ENCODE peak calls at places on chromosomes 1 and 21, in six cellular contexts. One of them, this sample, is unnamed.

GRCh38 chr21:15466329-15466728 is 263.5 kb upstream of the USP25 start:
- DNase-seq in cardiac muscle cell: no peak
- DNase-seq in bronchial epithelial cell: no peak
- DNase-seq in ovary: no peak
- DNase-seq in cardiac fibroblast: no peak
- DNase-seq in AG10803: no peak
- DNase-seq in this sample: no peak

GRCh38 chr1:155473422-155473821 is 89.2 kb downstream of the ASH1L start:
- DNase-seq in cardiac fibroblast: no peak
- DNase-seq in cardiac muscle cell: no peak
- DNase-seq in bronchial epithelial cell: no peak
- DNase-seq in ovary: no peak
- DNase-seq in AG10803: no peak
- DNase-seq in this sample: no peak

GRCh38 chr1:68141079-68141800 is 90.8 kb upstream of the DIRAS3 start:
- DNase-seq in cardiac muscle cell: peak
- DNase-seq in ovary: no peak
- DNase-seq in bronchial epithelial cell: peak
- DNase-seq in AG10803: peak
- DNase-seq in cardiac fibroblast: peak
- DNase-seq in this sample: peak

GRCh38 chr1:78277253-78277652 is 213.5 kb upstream of the PTGFR start:
- DNase-seq in ovary: no peak
- DNase-seq in AG10803: peak
- DNase-seq in bronchial epithelial cell: peak
- DNase-seq in cardiac muscle cell: peak
- DNase-seq in cardiac fibroblast: peak
- DNase-seq in this sample: peak

GRCh38 chr1:30855686-30856259 is 52.8 kb downstream of the SDC3 start:
- DNase-seq in cardiac muscle cell: no peak
- DNase-seq in ovary: no peak
- DNase-seq in bronchial epithelial cell: no peak
- DNase-seq in cardiac fibroblast: no peak
- DNase-seq in AG10803: no peak
- DNase-seq in this sample: no peak

GRCh38 chr1:38241594-38242331 is 195.2 kb upstream of the POU3F1 start:
- DNase-seq in cardiac fibroblast: no peak
- DNase-seq in cardiac muscle cell: no peak
- DNase-seq in ovary: no peak
- DNase-seq in AG10803: no peak
- DNase-seq in bronchial epithelial cell: no peak
- DNase-seq in this sample: no peak

GRCh38 chr1:92623187-92623778 is 136.6 kb upstream of the GFI1 start:
- DNase-seq in ovary: no peak
- DNase-seq in AG10803: peak
- DNase-seq in cardiac muscle cell: peak
- DNase-seq in bronchial epithelial cell: peak
- DNase-seq in cardiac fibroblast: peak
- DNase-seq in this sample: peak

GRCh38 chr21:19420607-19421006 is 1017.0 kb upstream of the TMPRSS15 start:
- DNase-seq in AG10803: no peak
- DNase-seq in ovary: no peak
- DNase-seq in cardiac muscle cell: no peak
- DNase-seq in bronchial epithelial cell: no peak
- DNase-seq in cardiac fibroblast: no peak
- DNase-seq in this sample: no peak

GRCh38 chr1:54153548-54154439 is 994 bp upstream of the CDCP2 start:
- DNase-seq in cardiac muscle cell: peak
- DNase-seq in cardiac fibroblast: peak
- DNase-seq in bronchial epithelial cell: peak
- DNase-seq in AG10803: peak
- DNase-seq in ovary: peak
- DNase-seq in this sample: peak

GRCh38 chr1:47951545-47952235 is 45.5 kb downstream of the TRABD2B start:
- DNase-seq in AG10803: no peak
- DNase-seq in ovary: no peak
- DNase-seq in bronchial epithelial cell: no peak
- DNase-seq in cardiac fibroblast: no peak
- DNase-seq in cardiac muscle cell: no peak
- DNase-seq in this sample: no peak

GRCh38 chr1:22529901-22530621 is 33.2 kb upstream of the EPHA8 start:
- DNase-seq in AG10803: peak
- DNase-seq in cardiac fibroblast: peak
- DNase-seq in bronchial epithelial cell: no peak
- DNase-seq in cardiac muscle cell: peak
- DNase-seq in ovary: peak
- DNase-seq in this sample: no peak

GRCh38 chr1:98331232-98331631 is 330.3 kb upstream of the SNX7 start:
- DNase-seq in AG10803: peak
- DNase-seq in bronchial epithelial cell: peak
- DNase-seq in ovary: no peak
- DNase-seq in cardiac muscle cell: no peak
- DNase-seq in cardiac fibroblast: peak
- DNase-seq in this sample: no peak

GRCh38 chr1:2206813-2207488 is 12.4 kb upstream of the FAAP20 start:
- DNase-seq in bronchial epithelial cell: no peak
- DNase-seq in cardiac muscle cell: no peak
- DNase-seq in cardiac fibroblast: no peak
- DNase-seq in ovary: peak
- DNase-seq in AG10803: no peak
- DNase-seq in this sample: peak

GRCh38 chr1:59857679-59858354 is 43.1 kb downstream of the HOOK1 start:
- DNase-seq in AG10803: no peak
- DNase-seq in ovary: no peak
- DNase-seq in cardiac muscle cell: no peak
- DNase-seq in cardiac fibroblast: no peak
- DNase-seq in bronchial epithelial cell: no peak
- DNase-seq in this sample: no peak
- H3K4me3 ChIP-seq in AG10803: no peak
- H3K4me3 ChIP-seq in ovary: no peak
- H3K4me3 ChIP-seq in cardiac muscle cell: no peak
- H3K4me3 ChIP-seq in cardiac fibroblast: no peak
- H3K4me3 ChIP-seq in bronchial epithelial cell: no peak
- H3K4me3 ChIP-seq in this sample: no peak

DNA sequence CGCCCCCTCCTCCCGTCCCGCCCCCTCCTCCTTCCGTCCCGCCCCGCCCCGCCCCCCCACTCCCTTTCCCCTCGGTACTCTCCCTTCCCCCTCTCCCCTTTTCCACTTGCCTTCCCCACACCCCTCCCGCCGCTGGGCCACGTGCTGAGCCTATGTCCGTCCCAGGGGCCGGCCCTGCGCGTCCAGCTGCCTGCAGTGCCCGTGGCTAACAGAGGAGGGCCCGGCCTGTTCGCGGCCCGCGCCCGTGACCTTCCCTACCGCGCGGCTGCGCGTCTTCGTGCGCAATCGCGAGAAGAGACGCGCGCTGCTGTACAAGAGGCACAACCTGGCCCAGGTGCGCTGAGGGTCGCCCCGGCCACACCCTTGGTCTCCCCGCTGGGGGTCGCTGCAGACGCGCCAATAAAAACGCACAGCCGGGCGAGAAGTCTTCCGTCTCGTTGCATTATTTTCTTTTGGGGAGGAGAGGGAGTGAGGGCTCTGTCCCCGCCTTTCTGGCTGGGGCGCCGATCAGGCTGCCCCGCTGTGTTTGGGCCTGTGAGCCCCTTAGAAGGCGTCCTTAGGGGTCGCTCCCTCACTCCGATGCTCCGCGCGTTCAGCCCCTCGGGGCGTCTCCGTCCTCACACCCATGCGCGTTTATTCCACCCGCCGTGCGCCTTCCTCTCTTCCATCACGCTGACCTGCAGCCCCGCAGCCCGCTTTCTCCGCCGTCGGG is 28.0 kb downstream of the TRIM11 start:
- DNase-seq in cardiac fibroblast: peak
- DNase-seq in AG10803: peak
- DNase-seq in bronchial epithelial cell: peak
- DNase-seq in ovary: peak
- DNase-seq in cardiac muscle cell: peak
- DNase-seq in this sample: peak
- TF ChIP-seq CTCF in cardiac fibroblast: no peak
- TF ChIP-seq CTCF in AG10803: peak
- TF ChIP-seq CTCF in bronchial epithelial cell: peak
- TF ChIP-seq CTCF in ovary: peak
- TF ChIP-seq CTCF in cardiac muscle cell: peak
- TF ChIP-seq CTCF in this sample: peak

GRCh38 chr1:151514366-151514765 is 3.2 kb downstream of the CGN start:
- DNase-seq in bronchial epithelial cell: peak
- DNase-seq in cardiac fibroblast: no peak
- DNase-seq in ovary: no peak
- DNase-seq in cardiac muscle cell: no peak
- DNase-seq in AG10803: no peak
- DNase-seq in this sample: no peak
- H3K4me3 ChIP-seq in bronchial epithelial cell: no peak
- H3K4me3 ChIP-seq in cardiac fibroblast: no peak
- H3K4me3 ChIP-seq in ovary: no peak
- H3K4me3 ChIP-seq in cardiac muscle cell: no peak
- H3K4me3 ChIP-seq in AG10803: no peak
- H3K4me3 ChIP-seq in this sample: no peak

DNA sequence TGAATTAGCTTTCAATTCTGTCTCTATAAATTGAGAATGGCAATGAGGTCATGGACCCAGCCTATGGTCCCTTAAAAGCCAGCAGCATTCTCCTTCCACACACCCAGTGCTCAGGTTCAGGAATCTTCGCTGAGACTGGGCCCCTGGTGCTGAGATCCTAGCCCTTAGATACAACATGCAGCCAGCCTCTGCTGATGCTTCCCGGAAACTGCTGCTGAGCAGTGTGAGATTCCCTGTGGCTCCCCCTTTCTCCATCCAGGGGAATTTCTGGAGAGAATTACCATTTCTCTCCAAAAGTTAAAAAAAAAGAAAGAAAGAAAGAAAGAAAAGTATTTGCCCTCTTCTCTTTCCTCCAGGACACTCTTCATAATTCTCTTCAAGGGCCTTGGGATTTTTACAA is 31.7 kb upstream of the RALGPS2 start:
- DNase-seq in cardiac fibroblast: no peak
- DNase-seq in bronchial epithelial cell: no peak
- DNase-seq in AG10803: no peak
- DNase-seq in cardiac muscle cell: peak
- DNase-seq in ovary: no peak
- DNase-seq in this sample: peak
- TF ChIP-seq CTCF in cardiac fibroblast: no peak
- TF ChIP-seq CTCF in bronchial epithelial cell: no peak
- TF ChIP-seq CTCF in AG10803: peak
- TF ChIP-seq CTCF in cardiac muscle cell: peak
- TF ChIP-seq CTCF in ovary: no peak
- TF ChIP-seq CTCF in this sample: peak

GRCh38 chr1:28811369-28811765 is 603 bp upstream of the OPRD1 start:
- DNase-seq in cardiac muscle cell: no peak
- DNase-seq in cardiac fibroblast: no peak
- DNase-seq in AG10803: no peak
- DNase-seq in bronchial epithelial cell: no peak
- DNase-seq in ovary: no peak
- DNase-seq in this sample: no peak
- H3K4me3 ChIP-seq in cardiac muscle cell: no peak
- H3K4me3 ChIP-seq in cardiac fibroblast: no peak
- H3K4me3 ChIP-seq in AG10803: no peak
- H3K4me3 ChIP-seq in bronchial epithelial cell: no peak
- H3K4me3 ChIP-seq in ovary: no peak
- H3K4me3 ChIP-seq in this sample: no peak

DNA sequence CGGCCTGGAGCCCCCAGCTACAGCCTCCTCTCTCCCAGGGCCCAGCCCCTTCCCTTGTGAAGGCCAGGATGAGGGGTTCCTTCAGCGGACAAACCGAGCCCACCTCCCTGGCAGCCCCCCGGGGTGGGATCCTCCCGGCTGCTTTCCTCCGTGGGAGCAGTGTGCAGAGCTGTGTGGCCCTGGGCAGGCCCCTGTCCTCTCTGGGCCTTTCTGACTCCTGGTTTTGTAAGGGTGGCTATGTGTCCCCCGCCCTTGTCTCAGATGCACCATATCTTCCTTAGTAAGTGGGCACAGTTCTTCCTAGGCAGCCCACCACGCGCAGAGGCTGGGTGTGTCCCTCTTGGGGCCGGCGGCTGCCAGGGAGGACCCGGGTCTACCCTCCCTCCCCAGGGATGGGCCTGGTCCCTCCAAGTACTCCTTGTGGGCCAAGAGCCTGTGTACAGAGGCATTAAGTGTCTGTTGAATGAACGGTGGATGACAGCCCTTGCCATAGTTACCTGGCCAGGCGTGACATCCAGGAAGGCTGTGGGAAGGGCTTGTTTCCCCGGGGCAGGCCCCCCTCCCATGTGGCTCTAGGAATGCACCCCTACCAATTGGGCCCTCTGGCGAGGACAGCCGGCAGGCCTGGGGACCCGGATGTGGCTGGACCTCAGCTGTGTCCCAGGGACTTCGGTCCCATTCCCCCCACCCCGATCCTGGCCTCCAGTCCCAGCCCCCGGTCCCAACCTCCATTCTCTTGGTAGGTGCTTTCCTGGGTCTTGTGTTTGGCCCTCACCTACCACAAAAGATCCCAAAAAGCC is 3.9 kb downstream of the SMIM1 start:
- DNase-seq in ovary: no peak
- DNase-seq in AG10803: no peak
- DNase-seq in cardiac muscle cell: no peak
- DNase-seq in cardiac fibroblast: no peak
- DNase-seq in bronchial epithelial cell: no peak
- DNase-seq in this sample: no peak
- TF ChIP-seq CTCF in ovary: no peak
- TF ChIP-seq CTCF in AG10803: no peak
- TF ChIP-seq CTCF in cardiac muscle cell: no peak
- TF ChIP-seq CTCF in cardiac fibroblast: no peak
- TF ChIP-seq CTCF in bronchial epithelial cell: no peak
- TF ChIP-seq CTCF in this sample: no peak

DNA sequence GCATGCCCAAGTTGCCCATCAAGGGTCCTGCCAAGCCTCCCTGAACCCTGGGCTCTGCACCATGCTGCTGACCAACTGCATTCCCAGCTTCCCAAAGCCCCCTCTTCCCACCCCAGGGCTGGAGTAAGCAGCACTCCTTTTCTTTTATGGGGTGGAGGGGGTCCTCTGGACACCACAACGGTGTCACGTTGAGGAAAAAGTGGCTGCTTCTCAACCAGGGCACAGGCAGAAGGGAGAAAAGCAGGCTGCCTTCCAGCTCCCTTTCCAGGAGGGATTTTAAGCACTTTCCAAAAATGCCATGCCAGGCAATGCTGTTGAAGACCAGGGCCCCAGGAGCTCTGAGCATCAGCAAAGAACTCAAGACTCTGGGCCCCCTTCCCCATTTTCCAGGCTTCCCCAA is 691 bp downstream of the RIMS3 start:
- DNase-seq in cardiac muscle cell: no peak
- DNase-seq in AG10803: no peak
- DNase-seq in ovary: no peak
- DNase-seq in cardiac fibroblast: no peak
- DNase-seq in bronchial epithelial cell: no peak
- DNase-seq in this sample: no peak
- H3K4me3 ChIP-seq in cardiac muscle cell: peak
- H3K4me3 ChIP-seq in AG10803: no peak
- H3K4me3 ChIP-seq in ovary: peak
- H3K4me3 ChIP-seq in cardiac fibroblast: no peak
- H3K4me3 ChIP-seq in bronchial epithelial cell: no peak
- H3K4me3 ChIP-seq in this sample: no peak

DNA sequence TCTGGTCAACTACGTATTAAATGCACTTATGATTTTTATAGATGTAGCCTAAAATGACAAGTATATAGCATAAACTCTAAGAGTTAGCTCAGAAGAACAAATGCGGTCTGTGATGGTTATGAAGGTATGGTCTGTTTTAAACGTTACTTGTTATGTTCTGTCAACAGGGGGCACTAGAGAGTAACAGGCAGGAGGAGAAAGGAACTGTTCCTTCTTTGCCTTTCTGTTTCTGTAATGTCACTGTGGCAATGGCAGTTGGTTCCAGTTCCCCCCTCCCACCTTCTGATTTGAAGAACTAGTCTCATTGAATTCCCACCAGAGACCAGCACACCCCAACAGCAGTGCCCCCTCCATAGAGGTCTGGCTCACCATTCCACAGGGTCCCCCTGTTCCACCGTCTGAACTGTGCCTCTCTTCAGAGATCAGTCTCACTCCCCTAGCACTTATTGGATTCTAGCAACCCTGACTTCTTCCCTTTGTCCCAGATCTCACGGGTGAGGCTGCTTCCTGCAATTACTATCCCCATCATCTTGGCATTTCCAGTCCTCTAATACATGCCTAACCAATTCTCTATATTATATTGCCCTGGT is 14.0 kb downstream of the KRTAP24-1 start:
- DNase-seq in AG10803: no peak
- DNase-seq in bronchial epithelial cell: peak
- DNase-seq in ovary: no peak
- DNase-seq in cardiac fibroblast: peak
- DNase-seq in cardiac muscle cell: peak
- DNase-seq in this sample: no peak
- TF ChIP-seq CTCF in AG10803: no peak
- TF ChIP-seq CTCF in bronchial epithelial cell: peak
- TF ChIP-seq CTCF in ovary: no peak
- TF ChIP-seq CTCF in cardiac fibroblast: no peak
- TF ChIP-seq CTCF in cardiac muscle cell: peak
- TF ChIP-seq CTCF in this sample: no peak